ENCODE peak calls at places on chromosomes 13 and 19, in ten cellular contexts. One of them, this sample, is unnamed.

GRCh38 chr19:45790942-45791341 is 1.7 kb downstream of the DMWD start:
- DNase-seq in cardiac muscle cell: no peak
- DNase-seq in neural progenitor cell: no peak
- DNase-seq in effector memory CD4-positive, alpha-beta T cell: peak
- DNase-seq in psoas muscle: no peak
- DNase-seq in pancreas: no peak
- DNase-seq in aorta: no peak
- DNase-seq in A673: no peak
- DNase-seq in Peyer's patch: peak
- DNase-seq in esophagus muscularis mucosa: no peak
- DNase-seq in this sample: no peak

GRCh38 chr13:111469916-111470506 is 149.6 kb downstream of the TEX29 start:
- DNase-seq in aorta: no peak
- DNase-seq in psoas muscle: no peak
- DNase-seq in neural progenitor cell: no peak
- DNase-seq in esophagus muscularis mucosa: no peak
- DNase-seq in effector memory CD4-positive, alpha-beta T cell: no peak
- DNase-seq in pancreas: peak
- DNase-seq in A673: no peak
- DNase-seq in Peyer's patch: no peak
- DNase-seq in cardiac muscle cell: no peak
- DNase-seq in this sample: peak

GRCh38 chr19:9878511-9879196 is 43.5 kb downstream of the PIN1 start:
- DNase-seq in A673: no peak
- DNase-seq in pancreas: no peak
- DNase-seq in psoas muscle: no peak
- DNase-seq in aorta: no peak
- DNase-seq in esophagus muscularis mucosa: no peak
- DNase-seq in neural progenitor cell: no peak
- DNase-seq in Peyer's patch: no peak
- DNase-seq in effector memory CD4-positive, alpha-beta T cell: no peak
- DNase-seq in cardiac muscle cell: no peak
- DNase-seq in this sample: no peak

GRCh38 chr19:3360494-3361383 is 5.6 kb upstream of the NFIC start:
- DNase-seq in psoas muscle: peak
- DNase-seq in A673: peak
- DNase-seq in aorta: peak
- DNase-seq in esophagus muscularis mucosa: no peak
- DNase-seq in neural progenitor cell: peak
- DNase-seq in cardiac muscle cell: peak
- DNase-seq in pancreas: peak
- DNase-seq in Peyer's patch: peak
- DNase-seq in effector memory CD4-positive, alpha-beta T cell: peak
- DNase-seq in this sample: peak

GRCh38 chr13:87677334-87678234 is 6.4 kb downstream of the SLITRK5 start:
- DNase-seq in effector memory CD4-positive, alpha-beta T cell: no peak
- DNase-seq in cardiac muscle cell: peak
- DNase-seq in A673: peak
- DNase-seq in esophagus muscularis mucosa: no peak
- DNase-seq in aorta: peak
- DNase-seq in Peyer's patch: no peak
- DNase-seq in neural progenitor cell: peak
- DNase-seq in psoas muscle: no peak
- DNase-seq in pancreas: peak
- DNase-seq in this sample: no peak

GRCh38 chr13:107370036-107370785 is 802.3 kb upstream of the ARGLU1 start:
- DNase-seq in aorta: no peak
- DNase-seq in neural progenitor cell: no peak
- DNase-seq in pancreas: no peak
- DNase-seq in esophagus muscularis mucosa: no peak
- DNase-seq in effector memory CD4-positive, alpha-beta T cell: no peak
- DNase-seq in Peyer's patch: no peak
- DNase-seq in psoas muscle: no peak
- DNase-seq in A673: no peak
- DNase-seq in cardiac muscle cell: no peak
- DNase-seq in this sample: no peak

GRCh38 chr13:79018166-79018565 is 359.2 kb upstream of the OBI1 start:
- DNase-seq in neural progenitor cell: no peak
- DNase-seq in esophagus muscularis mucosa: no peak
- DNase-seq in effector memory CD4-positive, alpha-beta T cell: no peak
- DNase-seq in aorta: no peak
- DNase-seq in cardiac muscle cell: no peak
- DNase-seq in pancreas: no peak
- DNase-seq in psoas muscle: no peak
- DNase-seq in Peyer's patch: no peak
- DNase-seq in A673: no peak
- DNase-seq in this sample: no peak

GRCh38 chr13:50365683-50366391 is 350.6 kb downstream of the KCNRG start:
- DNase-seq in Peyer's patch: peak
- DNase-seq in cardiac muscle cell: no peak
- DNase-seq in esophagus muscularis mucosa: peak
- DNase-seq in effector memory CD4-positive, alpha-beta T cell: no peak
- DNase-seq in aorta: no peak
- DNase-seq in A673: no peak
- DNase-seq in neural progenitor cell: no peak
- DNase-seq in psoas muscle: no peak
- DNase-seq in pancreas: no peak
- DNase-seq in this sample: no peak

GRCh38 chr13:37059136-37059847 is at the start of gene SUPT20H:
- DNase-seq in effector memory CD4-positive, alpha-beta T cell: peak
- DNase-seq in neural progenitor cell: peak
- DNase-seq in esophagus muscularis mucosa: peak
- DNase-seq in Peyer's patch: peak
- DNase-seq in A673: peak
- DNase-seq in psoas muscle: peak
- DNase-seq in aorta: peak
- DNase-seq in cardiac muscle cell: peak
- DNase-seq in pancreas: peak
- DNase-seq in this sample: peak

GRCh38 chr13:37058801-37059135 is 720 bp downstream of the SUPT20H start:
- DNase-seq in pancreas: no peak
- DNase-seq in effector memory CD4-positive, alpha-beta T cell: no peak
- DNase-seq in esophagus muscularis mucosa: no peak
- DNase-seq in psoas muscle: no peak
- DNase-seq in cardiac muscle cell: peak
- DNase-seq in neural progenitor cell: peak
- DNase-seq in A673: peak
- DNase-seq in Peyer's patch: peak
- DNase-seq in aorta: no peak
- DNase-seq in this sample: peak

GRCh38 chr13:37059848-37060192 is 332 bp upstream of the SUPT20H start:
- DNase-seq in cardiac muscle cell: no peak
- DNase-seq in esophagus muscularis mucosa: no peak
- DNase-seq in psoas muscle: no peak
- DNase-seq in neural progenitor cell: no peak
- DNase-seq in aorta: no peak
- DNase-seq in effector memory CD4-positive, alpha-beta T cell: no peak
- DNase-seq in Peyer's patch: no peak
- DNase-seq in pancreas: no peak
- DNase-seq in A673: no peak
- DNase-seq in this sample: no peak
- H3K27ac ChIP-seq in cardiac muscle cell: no peak
- H3K27ac ChIP-seq in esophagus muscularis mucosa: peak
- H3K27ac ChIP-seq in psoas muscle: peak
- H3K27ac ChIP-seq in neural progenitor cell: no peak
- H3K27ac ChIP-seq in aorta: no peak
- H3K27ac ChIP-seq in effector memory CD4-positive, alpha-beta T cell: peak
- H3K27ac ChIP-seq in Peyer's patch: peak
- H3K27ac ChIP-seq in pancreas: peak
- H3K27ac ChIP-seq in A673: peak
- H3K27ac ChIP-seq in this sample: peak

GRCh38 chr13:99415014-99415650 is 86.1 kb upstream of the TM9SF2 start:
- DNase-seq in Peyer's patch: no peak
- DNase-seq in aorta: no peak
- DNase-seq in esophagus muscularis mucosa: no peak
- DNase-seq in pancreas: peak
- DNase-seq in effector memory CD4-positive, alpha-beta T cell: no peak
- DNase-seq in A673: no peak
- DNase-seq in neural progenitor cell: no peak
- DNase-seq in psoas muscle: no peak
- DNase-seq in cardiac muscle cell: no peak
- DNase-seq in this sample: no peak
- H3K4me3 ChIP-seq in Peyer's patch: no peak
- H3K4me3 ChIP-seq in aorta: no peak
- H3K4me3 ChIP-seq in esophagus muscularis mucosa: no peak
- H3K4me3 ChIP-seq in pancreas: no peak
- H3K4me3 ChIP-seq in effector memory CD4-positive, alpha-beta T cell: no peak
- H3K4me3 ChIP-seq in A673: no peak
- H3K4me3 ChIP-seq in neural progenitor cell: no peak
- H3K4me3 ChIP-seq in psoas muscle: no peak
- H3K4me3 ChIP-seq in cardiac muscle cell: no peak
- H3K4me3 ChIP-seq in this sample: no peak

DNA sequence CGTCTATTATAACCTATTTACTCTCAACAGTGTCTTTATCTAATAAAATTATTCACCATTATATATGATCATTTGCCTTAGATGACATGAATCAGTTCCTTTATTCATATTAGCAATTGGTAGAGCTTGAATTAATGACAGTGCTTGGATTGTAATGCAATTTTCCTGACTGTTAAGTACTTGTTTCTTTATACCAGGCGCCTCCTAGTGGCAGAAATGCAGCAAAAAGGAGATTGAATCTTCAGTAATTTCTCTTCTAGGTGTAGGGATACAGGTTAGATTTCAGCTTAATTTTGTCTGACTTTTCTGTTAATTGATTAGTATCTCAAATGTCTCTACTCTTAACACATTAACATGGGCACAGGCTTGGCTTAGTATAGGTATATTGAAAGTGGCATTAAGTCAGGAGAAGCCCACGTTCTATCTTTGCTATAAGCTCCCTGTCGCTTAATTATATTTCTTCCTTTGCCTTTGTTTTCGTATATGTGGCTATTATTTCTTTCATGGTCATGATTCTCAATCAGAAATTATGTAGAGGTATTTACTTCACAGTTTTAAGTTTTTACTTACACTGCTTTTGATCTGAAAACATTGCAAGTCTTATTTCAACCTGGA is 9.1 kb upstream of the LHFPL6 start:
- DNase-seq in psoas muscle: peak
- DNase-seq in pancreas: no peak
- DNase-seq in aorta: no peak
- DNase-seq in cardiac muscle cell: peak
- DNase-seq in A673: peak
- DNase-seq in Peyer's patch: peak
- DNase-seq in esophagus muscularis mucosa: no peak
- DNase-seq in neural progenitor cell: peak
- DNase-seq in effector memory CD4-positive, alpha-beta T cell: no peak
- DNase-seq in this sample: peak
- H3K27ac ChIP-seq in psoas muscle: no peak
- H3K27ac ChIP-seq in pancreas: no peak
- H3K27ac ChIP-seq in aorta: no peak
- H3K27ac ChIP-seq in cardiac muscle cell: no peak
- H3K27ac ChIP-seq in A673: peak
- H3K27ac ChIP-seq in Peyer's patch: no peak
- H3K27ac ChIP-seq in esophagus muscularis mucosa: no peak
- H3K27ac ChIP-seq in neural progenitor cell: no peak
- H3K27ac ChIP-seq in effector memory CD4-positive, alpha-beta T cell: no peak
- H3K27ac ChIP-seq in this sample: no peak

DNA sequence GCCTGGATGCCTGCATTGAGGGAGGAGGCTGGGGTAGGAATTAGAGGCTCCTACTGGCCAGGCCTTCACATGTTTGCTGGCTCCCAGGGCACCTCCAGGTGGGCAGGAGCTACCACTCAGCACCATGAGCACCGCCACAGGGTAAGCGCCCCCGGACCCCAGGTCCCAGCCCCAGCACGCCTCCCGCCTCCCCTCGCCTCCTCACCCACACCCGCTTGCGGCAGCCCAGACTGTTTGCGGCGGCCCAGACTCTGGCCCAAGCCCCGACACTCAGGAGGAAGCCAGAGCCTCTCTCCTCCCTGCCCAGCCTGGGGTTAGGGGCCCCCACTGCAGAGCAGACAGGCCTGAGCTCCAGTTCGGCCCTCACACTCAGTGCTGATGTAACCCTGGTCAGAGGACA is 652 bp downstream of the EPS8L1 start:
- DNase-seq in neural progenitor cell: no peak
- DNase-seq in esophagus muscularis mucosa: no peak
- DNase-seq in effector memory CD4-positive, alpha-beta T cell: no peak
- DNase-seq in A673: no peak
- DNase-seq in psoas muscle: no peak
- DNase-seq in aorta: no peak
- DNase-seq in pancreas: no peak
- DNase-seq in cardiac muscle cell: no peak
- DNase-seq in Peyer's patch: no peak
- DNase-seq in this sample: no peak
- H3K4me3 ChIP-seq in neural progenitor cell: no peak
- H3K4me3 ChIP-seq in esophagus muscularis mucosa: no peak
- H3K4me3 ChIP-seq in effector memory CD4-positive, alpha-beta T cell: no peak
- H3K4me3 ChIP-seq in A673: no peak
- H3K4me3 ChIP-seq in psoas muscle: no peak
- H3K4me3 ChIP-seq in aorta: no peak
- H3K4me3 ChIP-seq in pancreas: no peak
- H3K4me3 ChIP-seq in cardiac muscle cell: no peak
- H3K4me3 ChIP-seq in Peyer's patch: no peak
- H3K4me3 ChIP-seq in this sample: no peak

GRCh38 chr19:12782424-12783225 is 7.3 kb upstream of the HOOK2 start:
- DNase-seq in effector memory CD4-positive, alpha-beta T cell: peak
- DNase-seq in aorta: peak
- DNase-seq in Peyer's patch: peak
- DNase-seq in A673: peak
- DNase-seq in psoas muscle: peak
- DNase-seq in cardiac muscle cell: peak
- DNase-seq in esophagus muscularis mucosa: no peak
- DNase-seq in neural progenitor cell: peak
- DNase-seq in pancreas: peak
- DNase-seq in this sample: peak
- H3K27ac ChIP-seq in effector memory CD4-positive, alpha-beta T cell: peak
- H3K27ac ChIP-seq in aorta: peak
- H3K27ac ChIP-seq in Peyer's patch: peak
- H3K27ac ChIP-seq in A673: peak
- H3K27ac ChIP-seq in psoas muscle: peak
- H3K27ac ChIP-seq in cardiac muscle cell: no peak
- H3K27ac ChIP-seq in esophagus muscularis mucosa: peak
- H3K27ac ChIP-seq in neural progenitor cell: no peak
- H3K27ac ChIP-seq in pancreas: peak
- H3K27ac ChIP-seq in this sample: peak

GRCh38 chr19:48443262-48443661 is 2.5 kb upstream of the GRWD1 start:
- DNase-seq in cardiac muscle cell: no peak
- DNase-seq in pancreas: peak
- DNase-seq in neural progenitor cell: peak
- DNase-seq in psoas muscle: no peak
- DNase-seq in Peyer's patch: no peak
- DNase-seq in aorta: no peak
- DNase-seq in effector memory CD4-positive, alpha-beta T cell: no peak
- DNase-seq in esophagus muscularis mucosa: no peak
- DNase-seq in A673: peak
- DNase-seq in this sample: no peak
- H3K4me3 ChIP-seq in cardiac muscle cell: no peak
- H3K4me3 ChIP-seq in pancreas: peak
- H3K4me3 ChIP-seq in neural progenitor cell: no peak
- H3K4me3 ChIP-seq in psoas muscle: peak
- H3K4me3 ChIP-seq in Peyer's patch: peak
- H3K4me3 ChIP-seq in aorta: peak
- H3K4me3 ChIP-seq in effector memory CD4-positive, alpha-beta T cell: no peak
- H3K4me3 ChIP-seq in esophagus muscularis mucosa: peak
- H3K4me3 ChIP-seq in A673: peak
- H3K4me3 ChIP-seq in this sample: no peak